ENCODE peak calls at places on chromosomes 1 and 21, in seven cellular contexts. M, P, R, G, J, L and H are unnamed samples.

GRCh38 chr21:40563845-40564717 is 282.9 kb downstream of the DSCAM start:
- DNase-seq in M (no peak), P (no peak), R (no peak), G (no peak), J (no peak), L (no peak), H (no peak)

GRCh38 chr1:221315330-221315729 is 426.6 kb downstream of the DUSP10 start:
- DNase-seq in M (no peak), P (peak), R (no peak), G (no peak), J (no peak), L (no peak), H (no peak)

GRCh38 chr1:83102630-83103071 is 896.3 kb downstream of the TTLL7 start:
- DNase-seq in M (no peak), P (peak), R (no peak), G (no peak), J (no peak), L (no peak), H (no peak)

GRCh38 chr1:172654535-172654934 is 4.4 kb upstream of the FASLG start:
- DNase-seq in M (no peak), P (peak), R (no peak), G (no peak), J (no peak), L (no peak), H (peak)

GRCh38 chr1:218339267-218339831 is 5.8 kb upstream of the TGFB2 start:
- DNase-seq in M (no peak), P (peak), R (no peak), G (no peak), J (no peak), L (no peak), H (no peak)

GRCh38 chr1:111649227-111649626 is 29.6 kb downstream of the RAP1A start:
- DNase-seq in M (no peak), P (no peak), R (no peak), G (no peak), J (no peak), L (no peak), H (no peak)

GRCh38 chr1:12433323-12434053 is 184.5 kb downstream of the DHRS3 start:
- DNase-seq in M (no peak), P (peak), R (peak), G (no peak), J (peak), L (no peak), H (no peak)

GRCh38 chr1:194813109-194813508 is 1626.7 kb upstream of the B3GALT2 start:
- DNase-seq in M (no peak), P (no peak), R (no peak), G (no peak), J (no peak), L (no peak), H (no peak)

GRCh38 chr21:26843912-26844257 is 1.3 kb downstream of the ADAMTS1 start:
- DNase-seq in M (no peak), P (peak), R (no peak), G (no peak), J (no peak), L (no peak), H (peak)

GRCh38 chr1:36831171-36831810 is 203.0 kb downstream of the GRIK3 start:
- DNase-seq in M (no peak), P (no peak), R (no peak), G (no peak), J (no peak), L (no peak), H (no peak)

GRCh38 chr21:38165466-38166213 is 91.2 kb upstream of the KCNJ15 start:
- DNase-seq in M (no peak), P (peak), R (no peak), G (no peak), J (no peak), L (no peak), H (no peak)

GRCh38 chr1:47507140-47507539 is 69.3 kb downstream of the FOXD2 start:
- DNase-seq in M (no peak), P (no peak), R (no peak), G (no peak), J (no peak), L (no peak), H (no peak)

GRCh38 chr21:42156690-42157605 is 62.0 kb upstream of the ABCG1 start:
- DNase-seq in M (peak), P (no peak), R (no peak), G (peak), J (no peak), L (peak), H (no peak)

GRCh38 chr1:226425431-226426031 is 17.6 kb upstream of the PARP1 start:
- DNase-seq in M (no peak), P (no peak), R (no peak), G (no peak), J (no peak), L (peak), H (no peak)

GRCh38 chr1:157773723-157774350 is 3.1 kb downstream of the FCRL2 start:
- DNase-seq in M (no peak), P (no peak), R (no peak), G (no peak), J (no peak), L (no peak), H (no peak)

GRCh38 chr1:94898486-94899385 is 28.2 kb downstream of the CNN3 start:
- DNase-seq in M (no peak), P (peak), R (no peak), G (no peak), J (no peak), L (no peak), H (no peak)

GRCh38 chr1:66599899-66600737 is 66.2 kb downstream of the SGIP1 start:
- DNase-seq in M (no peak), P (no peak), R (no peak), G (no peak), J (no peak), L (no peak), H (no peak)

GRCh38 chr1:203038891-203039608 is 12.8 kb downstream of the PPFIA4 start:
- DNase-seq in M (peak), P (peak), R (peak), G (no peak), J (peak), L (peak), H (no peak)

GRCh38 chr1:42680045-42680444 is 2.2 kb upstream of the YBX1 start:
- DNase-seq in M (no peak), P (no peak), R (no peak), G (no peak), J (no peak), L (no peak), H (no peak)

GRCh38 chr1:21068937-21069336 is 107.8 kb downstream of the EIF4G3 start:
- DNase-seq in M (no peak), P (no peak), R (no peak), G (no peak), J (no peak), L (no peak), H (no peak)

GRCh38 chr1:35605882-35606182 is 32.7 kb downstream of the TFAP2E start:
- DNase-seq in M (no peak), P (no peak), R (no peak), G (no peak), J (no peak), L (no peak), H (no peak)

GRCh38 chr1:27357281-27358037 is 9.3 kb downstream of the MAP3K6 start:
- DNase-seq in M (peak), P (peak), R (peak), G (no peak), J (peak), L (peak), H (peak)

GRCh38 chr21:42038393-42038792 is 28.2 kb upstream of the ZBTB21 start:
- DNase-seq in M (no peak), P (no peak), R (no peak), G (no peak), J (no peak), L (no peak), H (no peak)

GRCh38 chr21:20272791-20273362 is 725.3 kb upstream of the NCAM2 start:
- DNase-seq in M (no peak), P (no peak), R (no peak), G (no peak), J (no peak), L (no peak), H (no peak)

GRCh38 chr1:160629286-160630210 is 17.3 kb downstream of the SLAMF1 start:
- DNase-seq in M (no peak), P (no peak), R (no peak), G (no peak), J (peak), L (peak), H (no peak)

GRCh38 chr1:19488136-19488535 is 2.8 kb upstream of the CAPZB start:
- DNase-seq in M (no peak), P (no peak), R (no peak), G (no peak), J (no peak), L (no peak), H (no peak)

GRCh38 chr1:236206548-236206947 is 64.2 kb downstream of the GPR137B start:
- DNase-seq in M (no peak), P (no peak), R (no peak), G (no peak), J (no peak), L (peak), H (no peak)
- TF ChIP-seq POLR2A in M (no peak), P (no peak), R (no peak), G (no peak), J (no peak), L (no peak), H (no peak)

GRCh38 chr1:118987431-118988185 is 535 bp downstream of the TBX15 start:
- DNase-seq in M (no peak), P (no peak), R (no peak), G (peak), J (no peak), L (no peak), H (peak)
- TF ChIP-seq POLR2A in M (no peak), P (no peak), R (no peak), G (no peak), J (no peak), L (no peak), H (peak)

GRCh38 chr1:67760030-67760821 is 73.0 kb downstream of the GNG12 start:
- DNase-seq in M (peak), P (peak), R (peak), G (peak), J (peak), L (peak), H (no peak)
- TF ChIP-seq POLR2A in M (no peak), P (no peak), R (no peak), G (no peak), J (no peak), L (no peak), H (no peak)

DNA sequence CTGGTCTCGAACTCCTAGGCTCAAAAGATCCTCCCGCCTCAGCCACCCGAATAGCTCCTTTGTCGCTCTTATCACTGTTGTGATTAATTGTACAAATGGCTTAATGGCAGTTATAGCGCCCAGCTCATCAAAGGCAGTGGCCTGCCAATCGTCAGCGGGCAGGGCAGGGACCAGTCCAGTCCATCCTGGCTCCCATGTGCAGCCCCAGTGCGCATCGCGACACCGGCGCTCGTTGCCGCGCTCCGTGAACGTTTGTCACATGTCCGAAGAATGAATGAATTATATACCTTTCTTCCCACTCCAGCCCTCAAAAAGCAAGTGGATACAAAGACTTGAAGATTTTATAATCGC is 18.4 kb downstream of the MTX1 start:
- DNase-seq in M (no peak), P (peak), R (peak), G (no peak), J (peak), L (peak), H (no peak)
- TF ChIP-seq POLR2A in M (no peak), P (no peak), R (no peak), G (no peak), J (no peak), L (no peak), H (peak)

GRCh38 chr1:228164561-228165371 is 838 bp upstream of the IBA57 start:
- DNase-seq in M (no peak), P (no peak), R (peak), G (no peak), J (no peak), L (no peak), H (no peak)
- TF ChIP-seq POLR2A in M (no peak), P (no peak), R (no peak), G (no peak), J (no peak), L (no peak), H (no peak)

GRCh38 chr1:5994713-5995621 is 2.7 kb upstream of the NPHP4 start:
- DNase-seq in M (no peak), P (no peak), R (no peak), G (no peak), J (no peak), L (no peak), H (no peak)
- TF ChIP-seq POLR2A in M (no peak), P (no peak), R (no peak), G (no peak), J (no peak), L (no peak), H (no peak)